ENCODE peak calls at places on chromosomes 7 and 10, in seven cellular contexts. P is activated CD8-positive, alpha-beta T cell treated with anti-CD3 and anti-CD28 coated beads for 36 hours; H is endothelial cell; R is GM20000; J is epithelial cell of esophagus; G is AG04450; Q is tibial nerve. Z is an unnamed sample.

GRCh38 chr7:26153246-26153822 is 1.3 kb downstream of the NFE2L3 start:
- DNase-seq in J (no peak), H (no peak), Q (no peak), R (peak), G (no peak), P (peak), Z (peak)

GRCh38 chr10:12588091-12588850 is 238.9 kb downstream of the CAMK1D start:
- DNase-seq in Q (no peak), H (no peak), J (peak), R (no peak), G (no peak), P (peak), Z (no peak)

GRCh38 chr7:23418046-23418445 is 52.2 kb downstream of the IGF2BP3 start:
- DNase-seq in J (peak), H (no peak), P (no peak), Q (no peak), G (no peak), R (no peak), Z (no peak)

GRCh38 chr10:118209215-118209614 is 132.9 kb downstream of the FAM204A start:
- DNase-seq in G (no peak), R (no peak), J (no peak), H (no peak), Q (no peak), P (no peak), Z (no peak)

GRCh38 chr7:4519819-4520520 is 162.1 kb upstream of the FOXK1 start:
- DNase-seq in J (peak), Q (no peak), G (no peak), P (no peak), R (no peak), H (no peak), Z (no peak)

GRCh38 chr10:80136134-80136571 is 3.6 kb downstream of the PLAC9 start:
- DNase-seq in H (no peak), Q (peak), J (peak), G (peak), P (no peak), R (no peak), Z (no peak)

GRCh38 chr7:49630513-49630912 is 142.9 kb upstream of the VWC2 start:
- DNase-seq in H (no peak), R (no peak), J (no peak), P (no peak), Q (no peak), G (no peak), Z (no peak)

GRCh38 chr7:13989138-13989943 is at the start of gene ETV1:
- DNase-seq in R (no peak), J (peak), H (peak), Q (peak), P (peak), G (no peak), Z (no peak)

GRCh38 chr7:159099711-159100231 is 44.9 kb downstream of the VIPR2 start:
- DNase-seq in G (no peak), Q (no peak), J (no peak), H (no peak), P (no peak), R (no peak), Z (no peak)

GRCh38 chr10:45354261-45354660 is 19.8 kb upstream of the ALOX5 start:
- DNase-seq in R (no peak), P (no peak), Q (peak), J (no peak), H (no peak), G (no peak), Z (no peak)

GRCh38 chr7:7563813-7564212 is 2.9 kb upstream of the MIOS start:
- DNase-seq in H (no peak), R (no peak), J (no peak), P (no peak), G (no peak), Q (no peak), Z (no peak)

GRCh38 chr7:156659961-156660360 is 19.4 kb downstream of the RNF32 start:
- DNase-seq in Q (no peak), P (no peak), H (no peak), G (no peak), J (peak), R (no peak), Z (no peak)

GRCh38 chr10:43417950-43418768 is 9.2 kb upstream of the HNRNPF start:
- DNase-seq in P (peak), H (no peak), R (peak), J (no peak), G (no peak), Q (no peak), Z (peak)

GRCh38 chr10:101014966-101015581 is 15.5 kb downstream of the LZTS2 start:
- DNase-seq in R (no peak), J (peak), H (no peak), Q (no peak), P (peak), G (peak), Z (no peak)

GRCh38 chr7:78226059-78226658 is 427.6 kb downstream of the PHTF2 start:
- DNase-seq in P (peak), G (no peak), Q (no peak), H (peak), R (peak), J (peak), Z (peak)

GRCh38 chr10:85609509-85609908 is 757.1 kb downstream of the GRID1 start:
- DNase-seq in R (no peak), Q (no peak), J (no peak), G (no peak), H (no peak), P (no peak), Z (no peak)

GRCh38 chr7:98434087-98434486 is 33.2 kb upstream of the BAIAP2L1 start:
- DNase-seq in H (no peak), P (no peak), Q (no peak), G (no peak), R (no peak), J (no peak), Z (no peak)

GRCh38 chr7:55200441-55200840 is 164.7 kb upstream of the LANCL2 start:
- DNase-seq in G (no peak), R (no peak), P (no peak), Q (no peak), J (no peak), H (no peak), Z (no peak)

GRCh38 chr10:117543245-117543998 is 876 bp downstream of the EMX2 start:
- DNase-seq in Q (no peak), J (peak), R (peak), P (peak), H (peak), G (no peak), Z (peak)

GRCh38 chr7:158067931-158068482 is 519.6 kb downstream of the PTPRN2 start:
- DNase-seq in G (no peak), J (no peak), H (no peak), Q (no peak), P (no peak), R (no peak), Z (no peak)

GRCh38 chr7:158066085-158066484 is 521.5 kb downstream of the PTPRN2 start:
- DNase-seq in Q (no peak), R (no peak), H (no peak), J (no peak), P (no peak), G (no peak), Z (no peak)

GRCh38 chr7:158064631-158065030 is 523.0 kb downstream of the PTPRN2 start:
- DNase-seq in Q (no peak), H (no peak), P (no peak), J (no peak), G (no peak), R (no peak), Z (no peak)

GRCh38 chr7:158065340-158065739 is 522.3 kb downstream of the PTPRN2 start:
- DNase-seq in G (no peak), H (no peak), R (no peak), Q (no peak), J (no peak), P (no peak), Z (no peak)

GRCh38 chr7:158067219-158067930 is 520.2 kb downstream of the PTPRN2 start:
- DNase-seq in G (no peak), R (no peak), J (no peak), H (no peak), P (no peak), Q (no peak), Z (no peak)
- TF ChIP-seq CTCF in G (no peak), R (no peak), J (no peak), H (no peak), P (no peak), Q (no peak), Z (no peak)

DNA sequence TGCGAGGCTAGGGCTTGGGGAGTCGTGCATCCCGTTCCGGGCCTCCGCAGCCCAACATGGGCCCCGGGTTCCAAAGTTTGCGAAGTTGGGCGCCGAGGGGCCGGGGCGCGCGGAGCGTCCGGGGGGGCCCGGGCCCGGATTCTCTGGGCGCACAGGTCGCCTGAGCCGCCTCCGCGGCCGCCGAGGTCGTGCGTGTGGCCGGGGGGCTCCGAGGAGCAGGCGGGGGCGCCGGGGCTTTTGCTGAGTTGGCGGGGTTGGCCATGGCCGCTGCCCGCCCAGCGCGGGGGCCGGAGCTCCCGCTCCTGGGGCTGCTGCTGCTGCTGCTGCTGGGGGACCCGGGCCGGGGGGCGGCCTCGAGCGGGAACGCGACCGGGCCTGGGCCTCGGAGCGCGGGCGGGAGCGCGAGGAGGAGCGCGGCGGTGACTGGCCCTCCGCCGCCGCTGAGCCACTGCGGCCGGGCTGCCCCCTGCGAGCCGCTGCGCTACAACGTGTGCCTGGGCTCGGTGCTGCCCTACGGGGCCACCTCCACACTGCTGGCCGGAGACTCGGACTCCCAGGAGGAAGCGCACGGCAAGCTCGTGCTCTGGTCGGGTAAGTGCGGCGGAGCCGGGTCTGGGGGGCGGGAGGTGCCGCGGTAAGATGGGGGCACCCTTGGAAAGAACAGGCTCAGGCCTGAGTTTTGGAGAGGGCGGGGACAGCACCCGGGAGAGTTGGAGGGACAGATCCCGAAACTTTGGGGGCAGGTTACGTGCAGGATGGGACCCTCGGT is 643 bp downstream of the SMO start:
- DNase-seq in G (no peak), P (no peak), R (peak), J (no peak), Q (no peak), H (peak), Z (peak)
- TF ChIP-seq CTCF in G (no peak), P (no peak), R (no peak), J (no peak), Q (no peak), H (no peak), Z (no peak)

DNA sequence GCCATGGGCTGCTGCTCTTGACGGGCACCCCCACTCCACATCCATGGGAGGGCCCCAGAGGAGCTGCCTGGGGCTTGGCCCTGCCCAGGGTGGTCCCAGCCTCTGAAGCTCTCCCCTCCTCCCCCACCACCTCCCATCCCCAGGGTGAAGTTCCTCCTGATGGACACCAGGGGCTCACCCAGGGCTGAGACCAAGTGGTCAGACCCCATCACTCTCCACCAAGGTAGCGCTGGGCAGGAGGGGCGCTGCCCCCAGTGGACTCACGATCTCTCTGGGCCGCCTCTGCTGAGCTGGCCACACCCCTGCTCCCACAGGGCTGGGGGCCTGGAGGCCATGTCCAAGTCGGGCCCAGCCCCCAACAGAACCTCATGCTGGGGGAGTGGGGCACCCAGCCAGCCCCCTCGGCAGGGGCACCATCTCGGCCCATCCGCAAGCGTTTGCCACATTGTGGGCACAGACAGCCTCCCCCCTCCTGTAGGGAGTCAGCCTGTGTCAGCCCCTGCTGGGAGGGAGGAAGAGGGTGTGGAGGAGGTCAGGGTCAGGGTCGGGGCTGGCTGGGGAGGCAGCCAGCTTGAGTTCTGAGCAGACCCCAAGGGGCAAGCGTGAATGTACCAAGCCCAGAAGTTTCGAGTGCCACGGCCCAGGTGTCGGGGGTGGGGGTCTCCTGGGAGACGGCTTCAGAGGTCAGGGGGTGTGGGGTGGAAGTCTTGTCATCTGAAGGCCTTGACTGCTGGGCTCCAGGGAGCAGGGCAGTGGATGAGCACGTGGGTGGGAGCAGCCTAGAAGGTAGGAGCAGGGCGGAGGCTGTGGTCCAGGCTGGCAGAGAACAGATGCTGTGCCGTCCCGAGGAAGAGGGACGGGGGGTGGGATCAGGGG is 2.8 kb downstream of the UPK3B start:
- DNase-seq in H (peak), P (no peak), Q (no peak), J (no peak), G (no peak), R (peak), Z (no peak)
- TF ChIP-seq CTCF in H (peak), P (no peak), Q (no peak), J (peak), G (peak), R (no peak), Z (no peak)

GRCh38 chr7:19122018-19122588 is 4.7 kb upstream of the TWIST1 start:
- DNase-seq in H (no peak), P (no peak), Q (no peak), R (no peak), G (no peak), J (peak), Z (no peak)
- TF ChIP-seq CTCF in H (peak), P (no peak), Q (peak), R (no peak), G (peak), J (peak), Z (peak)

DNA sequence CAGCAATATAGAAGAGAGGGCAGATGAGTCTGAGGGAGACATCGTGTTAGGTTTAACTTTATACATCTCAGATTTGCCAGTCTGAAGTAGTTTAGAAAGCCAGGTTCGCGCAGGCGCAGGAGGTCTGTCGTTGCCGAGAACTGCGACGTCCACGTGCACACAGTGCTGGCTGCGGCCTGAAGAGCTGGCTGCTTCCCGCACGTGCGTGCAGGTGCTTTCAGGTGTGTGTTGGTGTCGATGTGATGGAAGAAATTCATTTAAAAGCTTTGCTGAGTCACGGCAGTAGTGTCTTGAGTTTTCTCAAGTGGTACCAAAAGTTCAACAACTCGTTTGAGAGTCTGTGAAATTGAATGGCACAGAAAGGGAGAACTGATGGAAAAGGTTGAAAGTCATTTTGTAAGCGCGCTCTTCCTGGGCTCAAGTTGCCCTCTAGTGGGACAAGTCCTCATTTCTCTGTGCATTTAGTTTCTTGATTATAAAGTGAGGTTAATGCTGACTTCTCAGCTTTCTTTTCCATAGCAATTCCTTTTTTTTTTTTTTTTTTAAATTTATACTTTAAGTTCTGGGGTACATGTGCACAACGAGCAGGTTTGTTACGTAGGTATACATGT is 18.7 kb downstream of the WDR37 start:
- DNase-seq in Q (no peak), H (no peak), G (no peak), J (peak), R (no peak), P (no peak), Z (no peak)
- TF ChIP-seq CTCF in Q (no peak), H (no peak), G (peak), J (peak), R (no peak), P (peak), Z (peak)

GRCh38 chr10:90020506-90020905 is 319.1 kb downstream of the KIF20B start:
- DNase-seq in H (no peak), R (no peak), G (no peak), Q (no peak), P (no peak), J (no peak), Z (no peak)
- TF ChIP-seq CTCF in H (no peak), R (no peak), G (no peak), Q (no peak), P (no peak), J (no peak), Z (no peak)

GRCh38 chr7:1952169-1952760 is 280.5 kb downstream of the MAD1L1 start:
- DNase-seq in H (no peak), G (no peak), Q (no peak), R (no peak), J (no peak), P (no peak), Z (no peak)

GRCh38 chr7:1952781-1953180 is 280.0 kb downstream of the MAD1L1 start:
- DNase-seq in J (no peak), Q (no peak), R (no peak), G (no peak), H (no peak), P (no peak), Z (no peak)

GRCh38 chr7:1953199-1954190 is 279.2 kb downstream of the MAD1L1 start:
- DNase-seq in R (no peak), Q (no peak), P (no peak), H (no peak), J (no peak), G (no peak), Z (no peak)

GRCh38 chr7:1956141-1956540 is 276.6 kb downstream of the MAD1L1 start:
- DNase-seq in R (no peak), G (no peak), Q (no peak), P (no peak), J (no peak), H (no peak), Z (no peak)

DNA sequence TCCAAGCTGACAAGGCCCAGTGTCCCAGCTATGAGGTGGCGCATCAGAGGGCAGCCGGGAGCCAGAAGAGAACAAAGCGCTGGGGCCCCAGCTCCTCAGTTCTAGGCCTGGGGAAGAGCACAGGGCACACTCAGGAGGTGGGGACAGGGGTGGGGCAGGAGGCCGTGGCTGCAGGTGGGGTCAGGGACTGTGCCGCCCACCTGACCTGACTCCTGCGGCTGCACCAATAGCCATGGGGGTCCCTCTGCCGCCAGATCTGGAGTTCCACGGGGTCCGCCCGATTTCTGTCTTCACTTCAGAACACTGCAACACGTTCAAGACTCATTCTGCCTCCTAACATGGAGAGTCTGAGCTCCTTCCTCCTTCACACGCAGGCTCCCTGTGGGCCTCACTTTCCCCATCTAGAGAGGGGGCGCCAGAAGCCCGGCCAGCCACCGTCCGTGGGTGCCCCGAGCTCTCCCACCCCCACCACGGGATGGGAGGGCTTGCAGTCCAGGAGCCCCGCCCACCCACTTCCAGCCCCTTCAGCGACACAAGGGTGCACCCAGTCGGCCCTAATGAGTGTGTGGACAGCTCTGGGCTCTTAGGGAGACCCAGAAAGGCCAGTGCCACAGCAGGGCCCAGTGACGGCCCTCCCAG is 278.3 kb downstream of the MAD1L1 start:
- DNase-seq in H (no peak), P (no peak), J (no peak), G (no peak), R (no peak), Q (no peak), Z (no peak)
- TF ChIP-seq CTCF in H (no peak), P (no peak), J (no peak), G (no peak), R (no peak), Q (no peak), Z (no peak)

GRCh38 chr10:67663449-67664087 is 32.4 kb downstream of the CTNNA3 start:
- DNase-seq in J (no peak), R (no peak), H (no peak), Q (no peak), G (no peak), P (no peak), Z (no peak)

GRCh38 chr10:67668448-67668847 is 27.5 kb downstream of the CTNNA3 start:
- DNase-seq in P (no peak), J (peak), Q (no peak), R (no peak), G (no peak), H (no peak), Z (no peak)

GRCh38 chr10:67664936-67665335 is 31.1 kb downstream of the CTNNA3 start:
- DNase-seq in P (no peak), R (no peak), J (no peak), G (no peak), Q (no peak), H (no peak), Z (no peak)

GRCh38 chr10:67665491-67665890 is 30.5 kb downstream of the CTNNA3 start:
- DNase-seq in G (no peak), H (no peak), J (peak), Q (no peak), R (no peak), P (no peak), Z (no peak)

GRCh38 chr10:67666416-67667043 is 29.5 kb downstream of the CTNNA3 start:
- DNase-seq in Q (no peak), R (peak), J (peak), P (no peak), G (no peak), H (no peak), Z (peak)
- TF ChIP-seq CTCF in Q (peak), R (no peak), J (peak), P (peak), G (peak), H (peak), Z (peak)

Z was measured in GM13977.